ENCODE peak calls at places on chromosomes 3 and 15, in four cellular contexts. N is stimulated activated CD4-positive, alpha-beta T cell treated with anti-CD3 and anti-CD28 coated beads, Interleukin-15, amount 100 ng/mL, for 1 hour; L is HTR-8/SVneo; J is effector memory CD8-positive, alpha-beta T cell. E is an unnamed sample.

GRCh38 chr15:92527197-92527596 is 128.4 kb downstream of the FAM174B start:
- DNase-seq in N (no peak), L (no peak), J (no peak), E (no peak)

GRCh38 chr15:68488966-68489365 is 57.0 kb upstream of the ITGA11 start:
- DNase-seq in N (no peak), L (no peak), J (no peak), E (no peak)

GRCh38 chr3:106573605-106574004 is 704.8 kb upstream of the CBLB start:
- DNase-seq in N (no peak), L (no peak), J (no peak), E (no peak)

GRCh38 chr3:468172-468571 is 271.6 kb downstream of the CHL1 start:
- DNase-seq in N (no peak), L (no peak), J (no peak), E (no peak)

GRCh38 chr3:161863775-161864174 is 367.2 kb downstream of the OTOL1 start:
- DNase-seq in N (no peak), L (no peak), J (no peak), E (no peak)

GRCh38 chr3:12288466-12289129 is at the start of gene PPARG:
- DNase-seq in N (no peak), L (no peak), J (no peak), E (no peak)

GRCh38 chr3:23629181-23629893 is 176.4 kb upstream of the UBE2E1 start:
- DNase-seq in N (no peak), L (no peak), J (no peak), E (no peak)

GRCh38 chr3:32872487-32873382 is 54.9 kb downstream of the TRIM71 start:
- DNase-seq in N (no peak), L (no peak), J (no peak), E (no peak)

GRCh38 chr3:62525276-62525675 is 151.9 kb upstream of the FEZF2 start:
- DNase-seq in N (no peak), L (no peak), J (no peak), E (no peak)

GRCh38 chr15:44584162-44584749 is 47.3 kb downstream of the EIF3J start:
- DNase-seq in N (peak), L (peak), J (peak), E (peak)

GRCh38 chr3:53806182-53807116 is 39.8 kb downstream of the CHDH start:
- DNase-seq in N (no peak), L (no peak), J (no peak), E (no peak)

GRCh38 chr3:134334901-134335280 is 39.4 kb downstream of the AMOTL2 start:
- DNase-seq in N (no peak), L (no peak), J (no peak), E (no peak)

GRCh38 chr3:64575211-64575844 is 112.5 kb downstream of the ADAMTS9 start:
- DNase-seq in N (no peak), L (peak), J (no peak), E (no peak)

GRCh38 chr3:179819379-179819778 is 166.5 kb downstream of the USP13 start:
- DNase-seq in N (no peak), L (no peak), J (no peak), E (no peak)

GRCh38 chr15:67850995-67851535 is 11.2 kb upstream of the RNU6-1 start:
- DNase-seq in N (no peak), L (no peak), J (no peak), E (no peak)

GRCh38 chr3:151553873-151554272 is 93.0 kb upstream of the IGSF10 start:
- DNase-seq in N (no peak), L (no peak), J (no peak), E (no peak)

GRCh38 chr3:158679547-158680000 is 7.1 kb upstream of the LXN start:
- DNase-seq in N (no peak), L (no peak), J (no peak), E (no peak)

GRCh38 chr3:121834079-121834730 is 655 bp downstream of the IQCB1 start:
- DNase-seq in N (no peak), L (no peak), J (no peak), E (no peak)

E was measured in NK-92 treated with Interleukin-12 subunit alpha and Interleukin-12 subunit beta, amount 100 ng/mL, for 24 hours.